ENCODE peak calls at places on chromosomes 13 and 19, in six cellular contexts. L is activated T-cell treated with anti-CD3 and anti-CD28 coated beads, Interleukin-2, amount 50 U/mL, for 72 hours; K is cardiac muscle cell; P is left cardiac atrium; H is NCI-H774; T is EH. F is an unnamed sample.

GRCh38 chr19:16289594-16289993 is 35.0 kb upstream of the KLF2 start:
- DNase-seq in L (no peak), K (no peak), P (no peak), H (no peak), T (no peak), F (no peak)

GRCh38 chr19:7979559-7979958 is 25.9 kb downstream of the ELAVL1 start:
- DNase-seq in L (no peak), K (no peak), P (no peak), H (no peak), T (no peak), F (no peak)

GRCh38 chr19:23817519-23817918 is 58.8 kb upstream of the ZNF681 start:
- DNase-seq in L (peak; percentile 26), K (peak; percentile 35), P (peak; percentile 20), H (no peak), T (peak; percentile 6), F (peak; percentile 4)

GRCh38 chr19:12665281-12665573 is 1.3 kb downstream of the MAN2B1 start:
- DNase-seq in L (peak; percentile 52), K (no peak), P (peak; percentile 64), H (no peak), T (no peak), F (no peak)

GRCh38 chr13:33119886-33120543 is 103.8 kb downstream of the KL start:
- DNase-seq in L (no peak), K (no peak), P (no peak), H (no peak), T (peak; percentile 84), F (peak; percentile 39)

GRCh38 chr13:34352958-34353357 is 535.0 kb downstream of the RFC3 start:
- DNase-seq in L (no peak), K (no peak), P (no peak), H (no peak), T (peak; percentile 23), F (peak; percentile 18)

GRCh38 chr19:49565261-49565660 is 15.1 kb downstream of the NOSIP start:
- DNase-seq in L (no peak), K (peak; percentile 70), P (no peak), H (no peak), T (no peak), F (no peak)

GRCh38 chr19:45187421-45188100 is 9.0 kb downstream of the BLOC1S3 start:
- DNase-seq in L (no peak), K (peak; percentile 71), P (no peak), H (peak; percentile 41), T (no peak), F (no peak)

GRCh38 chr13:94886191-94886590 is 173.8 kb upstream of the SOX21 start:
- DNase-seq in L (no peak), K (no peak), P (no peak), H (no peak), T (peak; percentile 96), F (no peak)

GRCh38 chr13:101211261-101211660 is 205.0 kb downstream of the NALCN start:
- DNase-seq in L (no peak), K (no peak), P (no peak), H (no peak), T (peak; percentile 53), F (peak; percentile 72)

GRCh38 chr19:7505288-7505681 is 10.6 kb upstream of the ZNF358 start:
- DNase-seq in L (no peak), K (no peak), P (no peak), H (peak; percentile 60), T (no peak), F (no peak)

GRCh38 chr13:76879211-76879875 is 6.9 kb downstream of the KCTD12 start:
- DNase-seq in L (peak; percentile 58), K (no peak), P (peak; percentile 82), H (no peak), T (peak; percentile 84), F (peak; percentile 70)

GRCh38 chr13:26528527-26528926 is 29.0 kb upstream of the WASF3 start:
- DNase-seq in L (no peak), K (no peak), P (no peak), H (no peak), T (no peak), F (no peak)

GRCh38 chr19:461664-462551 is 1.1 kb upstream of the SHC2 start:
- DNase-seq in L (peak; percentile 16), K (peak; percentile 39), P (no peak), H (peak; percentile 77), T (no peak), F (no peak)

GRCh38 chr19:33905937-33906577 is 109.4 kb downstream of the KCTD15 start:
- DNase-seq in L (peak; percentile 24), K (peak; percentile 45), P (peak; percentile 88), H (no peak), T (peak; percentile 20), F (no peak)

GRCh38 chr19:16334421-16334820 is 9.8 kb downstream of the KLF2 start:
- DNase-seq in L (no peak), K (no peak), P (no peak), H (no peak), T (no peak), F (no peak)

GRCh38 chr13:43652751-43653150 is 134.0 kb downstream of the ENOX1 start:
- DNase-seq in L (no peak), K (no peak), P (no peak), H (no peak), T (no peak), F (no peak)

GRCh38 chr13:30752201-30752797 is 17.0 kb downstream of the ALOX5AP start:
- DNase-seq in L (no peak), K (peak; percentile 60), P (peak; percentile 35), H (no peak), T (peak; percentile 42), F (peak; percentile 50)

GRCh38 chr19:54952591-54953344 is 5.4 kb upstream of the NLRP7 start:
- DNase-seq in L (no peak), K (no peak), P (peak; percentile 26), H (no peak), T (no peak), F (no peak)

GRCh38 chr13:106533940-106534843 is 1.3 kb downstream of the EFNB2 start:
- DNase-seq in L (peak; percentile 23), K (peak; percentile 64), P (peak; percentile 50), H (peak; percentile 62), T (peak; percentile 74), F (peak; percentile 63)

GRCh38 chr19:49409441-49410029 is 13.7 kb downstream of the PTH2 start:
- DNase-seq in L (no peak), K (no peak), P (no peak), H (no peak), T (no peak), F (no peak)

GRCh38 chr19:16623576-16623975 is 4.4 kb downstream of the MED26 start:
- DNase-seq in L (no peak), K (no peak), P (no peak), H (no peak), T (no peak), F (no peak)

GRCh38 chr19:48858984-48859710 is 9.3 kb downstream of the PLEKHA4 start:
- DNase-seq in L (peak; percentile 83), K (no peak), P (no peak), H (no peak), T (no peak), F (no peak)

GRCh38 chr13:73732350-73732749 is 401.9 kb downstream of the KLF12 start:
- DNase-seq in L (no peak), K (no peak), P (no peak), H (no peak), T (no peak), F (no peak)

GRCh38 chr13:44322928-44323327 is 50.7 kb upstream of the SERP2 start:
- DNase-seq in L (no peak), K (no peak), P (no peak), H (no peak), T (no peak), F (no peak)

GRCh38 chr19:37313335-37313627 is 57.6 kb upstream of the ZNF527 start:
- DNase-seq in L (no peak), K (no peak), P (no peak), H (no peak), T (peak; percentile 2), F (no peak)

GRCh38 chr19:56086671-56087430 is 34.2 kb downstream of the ZNF787 start:
- DNase-seq in L (no peak), K (no peak), P (no peak), H (no peak), T (no peak), F (no peak)

GRCh38 chr19:51359294-51359693 is 6.9 kb downstream of the ETFB start:
- DNase-seq in L (no peak), K (no peak), P (peak; percentile 14), H (no peak), T (peak; percentile 81), F (peak; percentile 95)

GRCh38 chr19:38394488-38394887 is 6.0 kb downstream of the SPRED3 start:
- DNase-seq in L (peak; percentile 86), K (peak; percentile 27), P (peak; percentile 51), H (no peak), T (no peak), F (no peak)